ENCODE peak calls at places on chromosome 16, in ten cellular contexts. X, G, E, D, M, S, Z, T, K and J are unnamed samples.
A peak's percentile ranks its signal among the peaks of the same experiment; 100 is the strongest.

GRCh38 chr16:82955836-82956348 is 329.1 kb downstream of the CDH13 start:
- DNase-seq in X (no peak), G (no peak), E (no peak), D (no peak), M (no peak), S (no peak), Z (no peak), T (no peak), K (no peak), J (no peak)

GRCh38 chr16:71807905-71808592 is 585 bp downstream of the AP1G1 start:
- DNase-seq in X (peak; percentile 32), G (no peak), E (no peak), D (no peak), M (no peak), S (peak; percentile 43), Z (no peak), T (peak; percentile 52), K (peak; percentile 52), J (peak; percentile 38)

GRCh38 chr16:80938928-80939260 is 67.8 kb downstream of the CMC2 start:
- DNase-seq in X (no peak), G (no peak), E (no peak), D (no peak), M (no peak), S (no peak), Z (no peak), T (no peak), K (no peak), J (no peak)

GRCh38 chr16:72308396-72308795 is 136.4 kb upstream of the PMFBP1 start:
- DNase-seq in X (no peak), G (no peak), E (no peak), D (no peak), M (no peak), S (no peak), Z (no peak), T (no peak), K (no peak), J (no peak)

GRCh38 chr16:4976079-4976478 is 17.9 kb downstream of the SEC14L5 start:
- DNase-seq in X (no peak), G (no peak), E (no peak), D (peak; percentile 68), M (no peak), S (no peak), Z (no peak), T (no peak), K (no peak), J (no peak)

GRCh38 chr16:15966420-15967222 is 17.2 kb downstream of the ABCC1 start:
- DNase-seq in X (peak; percentile 77), G (peak; percentile 61), E (no peak), D (no peak), M (no peak), S (no peak), Z (peak; percentile 61), T (no peak), K (peak; percentile 83), J (peak; percentile 57)

GRCh38 chr16:24288516-24288915 is 32.4 kb downstream of the CACNG3 start:
- DNase-seq in X (no peak), G (no peak), E (no peak), D (no peak), M (no peak), S (no peak), Z (no peak), T (no peak), K (no peak), J (no peak)

GRCh38 chr16:30458561-30459394 is 13.1 kb upstream of the SEPHS2 start:
- DNase-seq in X (no peak), G (no peak), E (no peak), D (no peak), M (peak; percentile 52), S (peak; percentile 80), Z (no peak), T (peak; percentile 19), K (no peak), J (no peak)

GRCh38 chr16:83744521-83744981 is 63.2 kb upstream of the HSBP1 start:
- DNase-seq in X (no peak), G (no peak), E (no peak), D (no peak), M (no peak), S (no peak), Z (no peak), T (peak; percentile 41), K (peak; percentile 78), J (peak; percentile 22)

GRCh38 chr16:29761882-29762281 is 16.1 kb upstream of the C16orf54 start:
- DNase-seq in X (no peak), G (no peak), E (no peak), D (no peak), M (no peak), S (no peak), Z (no peak), T (no peak), K (no peak), J (no peak)

GRCh38 chr16:10228779-10229178 is 46.6 kb upstream of the GRIN2A start:
- DNase-seq in X (no peak), G (no peak), E (no peak), D (peak; percentile 32), M (no peak), S (no peak), Z (no peak), T (no peak), K (no peak), J (no peak)

GRCh38 chr16:78298986-78299385 is 199.5 kb downstream of the WWOX start:
- DNase-seq in X (no peak), G (no peak), E (no peak), D (no peak), M (no peak), S (no peak), Z (no peak), T (no peak), K (no peak), J (no peak)

GRCh38 chr16:77913738-77914263 is 108.5 kb upstream of the CLEC3A start:
- DNase-seq in X (no peak), G (no peak), E (no peak), D (no peak), M (no peak), S (no peak), Z (no peak), T (no peak), K (no peak), J (no peak)

GRCh38 chr16:22252317-22252716 is 44.9 kb upstream of the POLR3E start:
- DNase-seq in X (no peak), G (no peak), E (no peak), D (no peak), M (no peak), S (no peak), Z (no peak), T (no peak), K (no peak), J (no peak)

GRCh38 chr16:89784409-89784808 is 32.0 kb downstream of the FANCA start:
- DNase-seq in X (no peak), G (no peak), E (no peak), D (no peak), M (no peak), S (no peak), Z (no peak), T (no peak), K (no peak), J (no peak)

GRCh38 chr16:2429037-2429770 is at the start of gene CCNF:
- DNase-seq in X (peak; percentile 100), G (peak; percentile 79), E (peak; percentile 98), D (peak; percentile 99), M (peak; percentile 98), S (peak; percentile 97), Z (peak; percentile 75), T (peak; percentile 98), K (peak; percentile 100), J (peak; percentile 92)

GRCh38 chr16:565420-566330 is 1.1 kb upstream of the NHLRC4 start:
- DNase-seq in X (no peak), G (no peak), E (peak; percentile 41), D (no peak), M (no peak), S (no peak), Z (no peak), T (no peak), K (no peak), J (peak; percentile 9)

GRCh38 chr16:83913234-83913633 is 14.3 kb downstream of the MLYCD start:
- DNase-seq in X (no peak), G (no peak), E (no peak), D (no peak), M (peak; percentile 80), S (no peak), Z (no peak), T (no peak), K (no peak), J (no peak)

GRCh38 chr16:29877266-29877961 is 14.4 kb upstream of the CDIPT start:
- DNase-seq in X (peak; percentile 71), G (no peak), E (no peak), D (no peak), M (no peak), S (peak; percentile 20), Z (no peak), T (no peak), K (peak; percentile 64), J (peak; percentile 17)

GRCh38 chr16:86834451-86835035 is 256.2 kb downstream of the FOXL1 start:
- DNase-seq in X (peak; percentile 27), G (peak; percentile 12), E (no peak), D (no peak), M (no peak), S (no peak), Z (peak; percentile 71), T (no peak), K (peak; percentile 20), J (peak; percentile 81)

GRCh38 chr16:2465653-2466415 is 5.3 kb upstream of the NTN3 start:
- DNase-seq in X (no peak), G (no peak), E (no peak), D (no peak), M (no peak), S (no peak), Z (no peak), T (no peak), K (no peak), J (no peak)

GRCh38 chr16:6482861-6483530 is 849.6 kb upstream of the RBFOX1 start:
- DNase-seq in X (no peak), G (no peak), E (no peak), D (no peak), M (no peak), S (no peak), Z (no peak), T (peak; percentile 68), K (no peak), J (no peak)

GRCh38 chr16:3759736-3760135 is 42.4 kb upstream of the TRAP1 start:
- DNase-seq in X (no peak), G (no peak), E (no peak), D (no peak), M (no peak), S (no peak), Z (no peak), T (no peak), K (no peak), J (no peak)

GRCh38 chr16:85015481-85016177 is 4.3 kb upstream of the ZDHHC7 start:
- DNase-seq in X (no peak), G (no peak), E (no peak), D (no peak), M (no peak), S (no peak), Z (no peak), T (no peak), K (no peak), J (no peak)

GRCh38 chr16:86975445-86975844 is 341.7 kb downstream of the C16orf95 start:
- DNase-seq in X (peak; percentile 86), G (peak; percentile 95), E (no peak), D (no peak), M (no peak), S (no peak), Z (peak; percentile 89), T (no peak), K (peak; percentile 51), J (peak; percentile 98)